ENCODE peak calls at places on chromosome 7, in nine cellular contexts. S is hepatocyte, Q is MM.1S, Y is HCT116, R is neural progenitor cell, Z is PC-3, J is OCI-LY7, G is SK-N-SH, N is GM23338. P is an unnamed sample. For H3K36me3, the result is how much of the 10 kb centered on the place peaks cover.

GRCh38 chr7:141378405-141378804 is 172.8 kb upstream of the AGK start:
- DNase-seq in Y (no peak), R (no peak), N (no peak), Z (no peak), Q (no peak), G (no peak), J (no peak), S (no peak), P (no peak)

GRCh38 chr7:96135241-96135640 is 186.7 kb downstream of the SLC25A13 start:
- DNase-seq in J (no peak), Z (peak), R (no peak), N (no peak), S (no peak), G (no peak), Y (no peak), Q (no peak), P (no peak)

GRCh38 chr7:43585521-43585920 is 2.6 kb downstream of the STK17A start:
- DNase-seq in S (peak), R (no peak), N (no peak), Y (no peak), J (peak), G (no peak), Z (peak), Q (peak), P (peak)

GRCh38 chr7:73423519-73424485 is 9.8 kb upstream of the FZD9 start:
- DNase-seq in S (peak), Q (no peak), R (peak), N (peak), Z (no peak), G (no peak), Y (no peak), J (no peak), P (peak)

GRCh38 chr7:15007507-15007906 is 105.0 kb upstream of the DGKB start:
- DNase-seq in R (peak), Y (peak), Z (peak), J (no peak), Q (no peak), N (peak), S (peak), G (peak), P (no peak)

GRCh38 chr7:29457565-29457971 is 106.1 kb upstream of the PRR15 start:
- DNase-seq in R (peak), Q (no peak), G (no peak), Z (no peak), S (no peak), J (no peak), Y (no peak), N (no peak), P (peak)

GRCh38 chr7:37943905-37944736 is 23.7 kb downstream of the EPDR1 start:
- DNase-seq in N (no peak), J (no peak), Q (no peak), S (no peak), G (no peak), Y (no peak), R (no peak), Z (peak), P (no peak)

GRCh38 chr7:74569501-74570075 is 87.9 kb upstream of the GTF2I start:
- DNase-seq in Z (no peak), Q (no peak), G (peak), R (no peak), J (no peak), Y (no peak), N (no peak), S (no peak), P (no peak)

GRCh38 chr7:129980667-129981066 is 27.9 kb upstream of the UBE2H start:
- DNase-seq in N (no peak), R (no peak), S (no peak), G (peak), Z (no peak), Q (no peak), Y (no peak), J (no peak), P (no peak)

GRCh38 chr7:21304836-21305235 is 123.0 kb upstream of the SP4 start:
- DNase-seq in Z (no peak), Q (no peak), S (no peak), R (no peak), J (no peak), G (no peak), N (peak), Y (no peak), P (no peak)

GRCh38 chr7:83492802-83493201 is 156.1 kb downstream of the SEMA3E start:
- DNase-seq in Z (no peak), Y (no peak), N (no peak), R (no peak), Q (no peak), S (no peak), J (no peak), G (no peak), P (no peak)

GRCh38 chr7:51066405-51066882 is 250.2 kb downstream of the COBL start:
- DNase-seq in S (peak), N (no peak), R (no peak), Z (no peak), Y (no peak), J (no peak), Q (no peak), G (no peak), P (no peak)

GRCh38 chr7:82359426-82359825 is 84.2 kb downstream of the CACNA2D1 start:
- DNase-seq in Z (no peak), Y (no peak), Q (no peak), N (no peak), J (no peak), S (no peak), R (no peak), G (no peak), P (no peak)

GRCh38 chr7:150412518-150413247 is 33.6 kb downstream of the ZNF775 start:
- DNase-seq in S (no peak), R (no peak), J (no peak), N (no peak), G (peak), Y (no peak), Q (no peak), Z (no peak), P (no peak)

GRCh38 chr7:145478551-145478950 is 638.0 kb upstream of the CNTNAP2 start:
- DNase-seq in R (no peak), N (no peak), Q (no peak), Z (no peak), S (no peak), G (no peak), J (no peak), Y (no peak), P (no peak)

GRCh38 chr7:45215611-45216062 is 58.0 kb downstream of the RAMP3 start:
- DNase-seq in Z (no peak), Q (no peak), S (no peak), N (no peak), R (no peak), J (no peak), Y (no peak), G (peak), P (no peak)

GRCh38 chr7:30549933-30550493 is 44.7 kb upstream of the GARS1 start:
- DNase-seq in S (no peak), R (peak), G (no peak), Z (peak), Y (no peak), N (peak), J (no peak), Q (no peak), P (no peak)

GRCh38 chr7:69418865-69419670 is 179.2 kb upstream of the AUTS2 start:
- DNase-seq in J (no peak), Z (no peak), G (no peak), Y (no peak), Q (no peak), N (no peak), S (no peak), R (no peak), P (no peak)

GRCh38 chr7:134045716-134046115 is 81.4 kb upstream of the LRGUK start:
- DNase-seq in Y (no peak), S (no peak), G (no peak), N (no peak), R (no peak), Q (peak), Z (no peak), J (peak), P (no peak)

GRCh38 chr7:2652736-2653060 is 20.9 kb downstream of the TTYH3 start:
- DNase-seq in J (no peak), R (no peak), Q (no peak), Z (no peak), G (no peak), S (no peak), N (no peak), Y (no peak), P (no peak)

GRCh38 chr7:2651336-2651735 is 19.6 kb downstream of the TTYH3 start:
- DNase-seq in R (peak), S (no peak), Q (no peak), N (peak), G (no peak), Y (no peak), J (peak), Z (no peak), P (no peak)

GRCh38 chr7:2650451-2650850 is 18.7 kb downstream of the TTYH3 start:
- DNase-seq in N (no peak), Q (no peak), G (no peak), Y (no peak), R (no peak), Z (no peak), S (no peak), J (no peak), P (no peak)

GRCh38 chr7:2654059-2654458 is 22.3 kb downstream of the TTYH3 start:
- DNase-seq in N (no peak), S (no peak), Y (no peak), Q (no peak), Z (no peak), J (no peak), R (no peak), G (no peak), P (no peak)

DNA sequence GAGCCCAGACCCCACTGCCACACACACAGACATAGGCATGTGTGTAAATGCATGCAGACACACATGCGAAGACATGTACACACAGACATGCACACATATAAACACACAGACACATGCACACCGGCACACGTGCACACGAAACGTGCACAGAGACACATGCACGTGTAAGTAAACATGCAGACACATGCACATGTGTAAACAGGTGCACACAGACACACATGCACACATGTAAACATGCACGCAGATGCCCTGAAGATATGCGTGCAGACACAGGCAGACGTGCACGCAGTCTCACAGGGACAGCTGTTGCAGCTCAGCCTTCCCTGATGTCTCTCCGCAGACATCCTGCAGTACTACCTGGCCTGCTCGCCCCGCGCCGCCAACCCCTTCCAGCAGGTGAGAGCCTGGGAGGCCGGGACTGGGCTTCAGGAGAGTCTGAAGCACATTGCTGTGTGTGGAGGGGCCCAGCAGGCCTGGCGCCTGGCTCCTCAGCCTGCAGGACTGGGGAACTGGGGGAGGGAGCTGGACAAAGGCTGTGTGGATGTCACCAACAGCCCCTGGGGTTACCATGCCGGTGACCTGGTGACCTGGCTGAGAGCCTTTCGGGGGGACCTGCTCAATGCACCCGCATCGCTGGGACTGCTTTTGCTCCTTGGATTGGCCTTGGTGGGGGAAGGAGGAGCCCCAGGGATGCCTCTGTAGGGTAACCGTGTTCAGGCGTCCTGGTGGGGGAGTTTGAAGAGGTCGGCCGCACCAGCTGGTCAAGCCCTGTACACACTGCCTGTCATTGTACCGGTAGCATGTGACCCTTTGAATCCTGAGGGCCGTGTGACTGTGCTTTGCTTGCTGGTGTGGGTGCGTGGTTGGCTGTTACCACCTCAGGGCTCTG is 20.3 kb downstream of the TTYH3 start:
- DNase-seq in Z (no peak), S (no peak), R (no peak), Q (no peak), N (no peak), Y (no peak), G (no peak), J (no peak), P (no peak)
- H3K36me3 ChIP-seq in Z (under half), S (under half), R (under half), Q (under half), N (under half), Y (under half), G (under half), J (under half), P (under half)

GRCh38 chr7:135160098-135160857 is 10.2 kb downstream of the CYREN start:
- DNase-seq in J (peak), G (no peak), R (no peak), Z (no peak), Y (no peak), S (no peak), Q (peak), N (no peak), P (peak)
- TF ChIP-seq EZH2phosphoT487 in J (no peak), G (no peak), R (no peak), Z (no peak), Y (no peak), S (no peak), Q (no peak), N (no peak), P (no peak)

GRCh38 chr7:91266067-91266930 is 2.1 kb downstream of the FZD1 start:
- DNase-seq in Y (no peak), R (peak), S (peak), Z (no peak), J (no peak), G (peak), Q (no peak), N (peak), P (peak)
- H3K4me3 ChIP-seq in Y (no peak), R (peak), S (peak), Z (peak), J (no peak), G (peak), Q (no peak), N (peak), P (peak)

DNA sequence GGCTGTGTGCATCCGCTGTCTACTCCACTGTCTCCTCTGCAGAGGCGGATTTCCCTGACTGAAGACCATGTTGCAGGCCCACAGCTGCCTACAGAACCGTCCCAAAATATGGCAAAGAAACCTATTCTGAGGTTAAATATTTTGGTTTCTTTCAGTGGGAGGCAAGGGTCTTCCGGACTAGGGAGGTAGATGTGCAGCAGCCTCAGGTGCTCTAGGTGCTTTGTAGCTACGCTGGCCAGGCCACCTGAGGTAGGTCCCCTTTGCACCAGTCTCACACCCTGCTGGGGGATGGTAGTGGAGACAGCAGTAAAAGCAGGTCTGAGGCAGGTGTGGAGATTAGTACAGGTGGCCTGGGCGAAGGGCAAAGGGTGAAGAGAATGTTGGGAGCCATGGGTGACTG is 8.2 kb upstream of the PILRB start:
- DNase-seq in Z (no peak), S (no peak), R (no peak), N (no peak), G (no peak), Y (no peak), J (no peak), Q (no peak), P (no peak)
- H3K36me3 ChIP-seq in Z (under half), S (under half), R (under half), N (under half), G (half or more), Y (half or more), J (half or more), Q (under half), P (under half)

GRCh38 chr7:28311670-28312069 is 100.6 kb upstream of the CREB5 start:
- DNase-seq in J (no peak), Y (no peak), R (no peak), S (no peak), G (no peak), N (peak), Z (no peak), Q (no peak), P (no peak)

GRCh38 chr7:28312973-28313372 is 99.3 kb upstream of the CREB5 start:
- DNase-seq in J (no peak), G (no peak), Q (no peak), Y (no peak), Z (peak), R (no peak), S (no peak), N (no peak), P (no peak)

GRCh38 chr7:28310449-28310848 is 101.9 kb upstream of the CREB5 start:
- DNase-seq in Z (no peak), Y (no peak), G (no peak), S (no peak), R (no peak), N (no peak), Q (no peak), J (no peak), P (no peak)

DNA sequence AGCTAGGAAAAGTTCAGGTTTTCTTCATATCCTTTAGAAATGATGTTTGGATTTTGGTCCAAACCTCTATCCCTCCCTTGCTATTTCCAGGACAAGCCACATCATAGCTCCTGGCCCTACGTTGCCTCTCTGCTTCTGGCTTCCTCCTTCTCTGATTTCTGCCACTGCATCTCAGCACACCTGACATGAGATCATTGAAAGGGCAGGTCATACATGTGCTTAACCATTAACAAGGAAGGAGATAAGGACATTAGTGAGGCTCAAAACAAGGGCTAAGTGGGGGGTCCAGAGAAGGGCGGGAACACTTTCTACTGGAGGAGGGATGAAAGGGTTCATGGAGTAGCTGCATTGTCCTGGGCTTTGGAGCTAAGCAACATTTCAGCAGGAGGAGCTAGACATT is 102.6 kb upstream of the CREB5 start:
- DNase-seq in J (no peak), N (no peak), Y (no peak), Q (no peak), G (no peak), Z (no peak), R (no peak), S (peak), P (no peak)
- TF ChIP-seq EZH2phosphoT487 in J (no peak), N (no peak), Y (no peak), Q (no peak), G (no peak), Z (no peak), R (no peak), S (no peak), P (no peak)

GRCh38 chr7:156435486-156436231 is 204.9 kb upstream of the RNF32 start:
- DNase-seq in N (no peak), Q (no peak), Y (no peak), G (no peak), J (no peak), R (no peak), S (no peak), Z (no peak), P (no peak)
- H3K4me3 ChIP-seq in N (no peak), Q (no peak), Y (no peak), G (no peak), J (no peak), R (no peak), S (no peak), Z (no peak), P (no peak)

P was measured in GM23248.